ENCODE peak calls at places on chromosomes 2 and 18, in eight cellular contexts. G is K562, L is heart left ventricle, R is A549, D is body of pancreas, J is HCT116, U is upper lobe of left lung, Y is right lobe of liver. X is an unnamed sample.
A peak's percentile ranks its signal among the peaks of the same experiment; 100 is the strongest.

GRCh38 chr2:109164739-109165221 is 35.8 kb downstream of the SH3RF3 start:
- ATAC-seq in G (no peak), L (no peak), R (no peak), D (peak; percentile 55), J (no peak), U (no peak), Y (peak; percentile 76), X (peak; percentile 46)

GRCh38 chr2:5589183-5589582 is 103.0 kb upstream of the SOX11 start:
- ATAC-seq in G (no peak), L (no peak), R (no peak), D (no peak), J (no peak), U (no peak), Y (no peak), X (no peak)

GRCh38 chr2:186459009-186459408 is 27.1 kb upstream of the ZC3H15 start:
- ATAC-seq in G (peak; percentile 46), L (no peak), R (no peak), D (no peak), J (no peak), U (no peak), Y (peak; percentile 37), X (no peak)

GRCh38 chr2:232485757-232486557 is 1.7 kb downstream of the ECEL1 start:
- ATAC-seq in G (no peak), L (no peak), R (no peak), D (no peak), J (no peak), U (no peak), Y (no peak), X (no peak)

GRCh38 chr2:33292063-33292462 is 184.4 kb upstream of the RASGRP3 start:
- ATAC-seq in G (no peak), L (no peak), R (peak; percentile 26), D (peak; percentile 5), J (no peak), U (no peak), Y (no peak), X (no peak)

GRCh38 chr2:204727368-204727767 is 182.1 kb downstream of the PARD3B start:
- ATAC-seq in G (no peak), L (no peak), R (no peak), D (no peak), J (no peak), U (no peak), Y (no peak), X (no peak)

GRCh38 chr2:224584111-224584764 is 925 bp downstream of the CUL3 start:
- ATAC-seq in G (peak; percentile 10), L (no peak), R (peak; percentile 9), D (peak; percentile 1), J (no peak), U (no peak), Y (no peak), X (no peak)

GRCh38 chr2:208134928-208135586 is 5.4 kb upstream of the CRYGC start:
- ATAC-seq in G (no peak), L (no peak), R (no peak), D (no peak), J (no peak), U (peak; percentile 56), Y (no peak), X (no peak)

GRCh38 chr2:8328189-8328588 is 353.7 kb upstream of the ID2 start:
- ATAC-seq in G (no peak), L (no peak), R (no peak), D (no peak), J (no peak), U (peak; percentile 38), Y (peak; percentile 22), X (no peak)

GRCh38 chr2:157486596-157487270 is 42.8 kb upstream of the CYTIP start:
- ATAC-seq in G (no peak), L (no peak), R (no peak), D (no peak), J (no peak), U (no peak), Y (no peak), X (no peak)

GRCh38 chr18:65259403-65259802 is 491.4 kb upstream of the CDH7 start:
- ATAC-seq in G (no peak), L (no peak), R (no peak), D (no peak), J (no peak), U (no peak), Y (no peak), X (no peak)

DNA sequence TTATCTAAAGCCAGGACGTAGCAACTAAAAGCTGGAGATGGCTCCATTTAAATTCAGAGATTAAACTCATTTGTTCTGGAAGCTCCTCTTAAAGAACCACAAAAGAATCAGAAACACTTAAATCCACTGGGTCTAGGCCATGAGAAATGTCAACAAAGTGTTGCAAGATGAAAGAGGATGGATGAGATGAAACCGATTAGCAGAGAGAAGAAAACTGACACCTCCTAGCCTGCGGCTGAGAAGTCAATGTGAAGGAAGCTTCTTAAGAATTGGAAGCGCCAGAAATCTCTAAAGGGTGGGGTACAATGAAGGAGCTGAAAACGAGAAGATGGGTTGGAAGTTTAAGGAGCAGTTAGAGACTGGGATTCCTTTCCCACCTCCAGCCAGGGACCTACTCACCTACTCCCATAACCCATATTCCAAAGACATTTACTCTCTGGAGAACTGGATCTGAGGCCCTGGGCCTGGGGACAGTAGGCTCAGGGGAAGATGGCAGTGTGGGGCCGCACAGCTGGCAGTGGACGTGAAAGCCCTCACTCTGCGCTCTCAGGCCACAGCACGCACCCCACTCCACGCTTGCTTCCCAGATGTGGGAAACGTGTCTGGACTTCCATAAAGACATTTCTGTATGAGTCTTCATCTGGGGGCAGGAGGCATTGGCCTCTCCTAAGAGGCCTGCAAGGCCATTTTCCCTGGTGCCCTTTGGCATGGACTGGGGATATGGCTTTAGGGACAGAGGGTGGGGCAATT is 188.4 kb downstream of the LOXHD1 start:
- ATAC-seq in G (no peak), L (no peak), R (no peak), D (no peak), J (no peak), U (no peak), Y (no peak), X (no peak)
- TF ChIP-seq POLR2A in G (no peak), L (no peak), R (no peak), D (no peak), J (no peak), U (no peak), Y (no peak), X (no peak)

GRCh38 chr2:170972508-170973224 is 43.6 kb downstream of the GORASP2 start:
- ATAC-seq in G (peak; percentile 2), L (no peak), R (no peak), D (no peak), J (no peak), U (no peak), Y (peak; percentile 39), X (no peak)

GRCh38 chr2:170974304-170974993 is 45.4 kb downstream of the GORASP2 start:
- ATAC-seq in G (no peak), L (no peak), R (no peak), D (peak; percentile 9), J (no peak), U (peak; percentile 62), Y (no peak), X (no peak)

GRCh38 chr2:170975127-170975942 is 46.3 kb downstream of the GORASP2 start:
- ATAC-seq in G (no peak), L (no peak), R (no peak), D (no peak), J (no peak), U (no peak), Y (no peak), X (no peak)

GRCh38 chr2:170973225-170973491 is 44.1 kb downstream of the GORASP2 start:
- ATAC-seq in G (no peak), L (no peak), R (no peak), D (no peak), J (no peak), U (no peak), Y (no peak), X (no peak)

DNA sequence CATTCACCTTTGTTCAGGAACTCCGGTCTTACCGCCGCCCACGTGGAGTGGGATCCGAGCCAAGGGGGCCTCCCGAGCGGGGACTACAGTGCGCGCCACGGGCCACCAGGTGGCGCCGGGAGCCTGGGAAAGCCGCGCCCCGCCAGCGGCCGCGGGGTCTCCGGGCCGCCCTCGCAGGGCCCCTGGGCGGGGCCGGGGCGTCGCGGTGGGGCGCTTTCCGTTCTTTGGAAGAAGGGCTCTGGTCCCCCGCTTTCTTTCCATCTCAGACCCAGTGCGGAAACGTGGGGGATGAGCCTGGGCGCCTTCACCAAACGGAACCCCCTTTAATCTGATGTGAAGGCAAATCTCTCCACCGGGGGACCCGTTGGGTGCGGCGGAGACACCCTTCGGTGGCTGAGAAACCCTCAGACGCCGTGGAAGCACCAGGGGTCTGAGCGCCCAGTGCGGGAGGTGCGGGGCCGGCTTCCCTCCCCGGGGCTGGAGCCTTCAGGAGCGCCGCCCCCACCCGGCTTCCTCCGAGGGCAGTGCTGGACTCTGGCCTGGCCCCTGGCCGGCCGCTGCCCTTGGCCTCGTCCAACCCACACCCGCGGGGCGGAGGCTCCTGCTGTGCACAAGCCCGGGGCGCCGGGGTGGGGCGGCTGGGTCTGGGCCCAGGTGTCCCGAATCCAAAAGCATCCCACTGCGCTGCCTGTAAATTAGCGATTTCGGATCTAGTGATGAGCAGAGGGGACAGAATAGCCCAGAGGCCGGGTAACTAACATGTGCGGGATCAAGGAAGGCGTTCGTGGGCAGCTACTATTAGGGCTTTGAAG is 44.6 kb downstream of the GORASP2 start:
- ATAC-seq in G (peak; percentile 92), L (peak; percentile 79), R (peak; percentile 85), D (peak; percentile 95), J (peak; percentile 91), U (peak; percentile 95), Y (peak; percentile 92), X (peak; percentile 95)
- TF ChIP-seq POLR2A in G (peak; percentile 77), L (peak; percentile 24), R (peak; percentile 63), D (peak; percentile 57), J (no peak), U (peak; percentile 35), Y (peak; percentile 44), X (peak; percentile 50)

DNA sequence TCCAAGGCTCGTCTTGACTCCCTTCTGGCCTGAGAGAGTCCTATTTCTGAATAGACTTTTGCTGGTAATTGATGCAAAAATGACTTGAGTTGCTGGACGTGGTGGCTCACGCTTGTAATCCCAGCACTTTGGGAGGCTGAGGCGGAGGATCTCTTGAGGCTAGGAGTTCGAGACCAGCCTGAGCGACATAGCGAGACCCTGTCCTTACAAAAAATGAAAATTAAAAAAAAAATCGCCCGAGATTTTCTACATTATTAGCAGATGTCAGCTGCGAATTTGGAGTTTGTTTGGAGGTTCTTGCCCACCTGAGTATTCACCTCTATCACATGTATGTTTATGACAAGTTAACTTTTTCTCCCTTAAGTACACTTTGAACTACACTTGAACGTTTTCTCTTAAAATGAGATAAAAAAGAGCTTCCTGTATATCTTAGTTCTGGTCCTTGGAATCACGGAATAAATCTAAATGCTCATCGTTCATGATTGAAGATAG is 471 bp upstream of the C2orf42 start:
- ATAC-seq in G (no peak), L (no peak), R (no peak), D (no peak), J (no peak), U (no peak), Y (no peak), X (no peak)
- TF ChIP-seq POLR2A in G (no peak), L (no peak), R (no peak), D (no peak), J (no peak), U (no peak), Y (no peak), X (no peak)

DNA sequence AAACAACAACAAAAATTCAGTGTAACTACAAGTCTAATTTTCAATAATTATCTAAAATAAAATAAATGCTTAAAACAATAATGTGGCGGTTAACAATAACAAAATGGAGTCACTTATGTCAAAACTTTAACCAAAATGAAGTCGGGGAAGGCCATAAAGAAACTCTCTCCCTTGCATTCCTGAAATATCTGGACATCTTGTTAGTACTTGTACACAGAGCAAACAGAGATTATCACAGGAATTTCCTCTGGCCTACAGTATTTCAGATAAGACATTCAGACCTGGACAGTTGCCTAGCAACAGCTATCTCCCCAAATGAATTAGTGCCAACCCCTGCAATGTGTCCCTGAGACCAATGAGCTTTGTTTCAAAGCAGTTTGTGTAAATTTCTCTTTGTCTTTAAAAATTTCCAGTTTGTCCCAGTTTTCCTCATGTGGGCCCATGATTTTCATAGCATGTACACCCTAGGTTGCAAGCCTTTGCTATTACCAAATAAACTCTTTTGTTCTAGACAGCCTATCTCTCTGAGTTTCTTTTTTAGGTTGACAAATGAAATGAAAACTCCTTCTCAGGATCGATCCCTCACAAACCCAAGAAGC is 68.6 kb downstream of the EXOC6B start:
- ATAC-seq in G (no peak), L (peak; percentile 69), R (peak; percentile 69), D (peak; percentile 94), J (no peak), U (peak; percentile 63), Y (peak; percentile 97), X (no peak)
- TF ChIP-seq POLR2A in G (no peak), L (no peak), R (no peak), D (no peak), J (no peak), U (no peak), Y (no peak), X (no peak)